ENCODE peak calls at places on chromosomes 11 and 22, in five cellular contexts. One of them, this sample, is unnamed.

GRCh38 chr11:6799402-6799801 is at the start of gene OR6A2:
- DNase-seq in adrenal gland: no peak
- DNase-seq in T-cell: no peak
- DNase-seq in HT1080: peak
- DNase-seq in transverse colon: no peak
- DNase-seq in this sample: peak

GRCh38 chr22:38017272-38017920 is 33.0 kb upstream of the SOX10 start:
- DNase-seq in transverse colon: peak
- DNase-seq in adrenal gland: peak
- DNase-seq in HT1080: no peak
- DNase-seq in T-cell: no peak
- DNase-seq in this sample: peak

GRCh38 chr11:67592880-67593624 is 9.4 kb downstream of the GSTP1 start:
- DNase-seq in transverse colon: no peak
- DNase-seq in HT1080: no peak
- DNase-seq in adrenal gland: no peak
- DNase-seq in T-cell: no peak
- DNase-seq in this sample: no peak

GRCh38 chr11:5550440-5551095 is 2.2 kb upstream of the OR52H1 start:
- DNase-seq in adrenal gland: no peak
- DNase-seq in HT1080: peak
- DNase-seq in transverse colon: no peak
- DNase-seq in T-cell: no peak
- DNase-seq in this sample: peak

GRCh38 chr11:46890665-46891064 is 27.7 kb downstream of the LRP4 start:
- DNase-seq in adrenal gland: no peak
- DNase-seq in transverse colon: no peak
- DNase-seq in T-cell: no peak
- DNase-seq in HT1080: no peak
- DNase-seq in this sample: no peak

GRCh38 chr22:27677895-27678458 is 123.6 kb downstream of the MN1 start:
- DNase-seq in transverse colon: no peak
- DNase-seq in adrenal gland: no peak
- DNase-seq in T-cell: no peak
- DNase-seq in HT1080: no peak
- DNase-seq in this sample: no peak

GRCh38 chr11:107590460-107591097 is 368 bp upstream of the ELMOD1 start:
- DNase-seq in transverse colon: no peak
- DNase-seq in HT1080: no peak
- DNase-seq in T-cell: no peak
- DNase-seq in adrenal gland: no peak
- DNase-seq in this sample: no peak

GRCh38 chr22:23915230-23915754 is 21.1 kb downstream of the MIF start:
- DNase-seq in HT1080: no peak
- DNase-seq in T-cell: no peak
- DNase-seq in transverse colon: no peak
- DNase-seq in adrenal gland: peak
- DNase-seq in this sample: no peak

GRCh38 chr22:48753381-48753730 is 1074.3 kb downstream of the BRD1 start:
- DNase-seq in T-cell: no peak
- DNase-seq in HT1080: no peak
- DNase-seq in transverse colon: no peak
- DNase-seq in adrenal gland: no peak
- DNase-seq in this sample: no peak

GRCh38 chr11:14411818-14412217 is 52.8 kb upstream of the RRAS2 start:
- DNase-seq in transverse colon: no peak
- DNase-seq in HT1080: peak
- DNase-seq in adrenal gland: peak
- DNase-seq in T-cell: no peak
- DNase-seq in this sample: peak

GRCh38 chr11:35038211-35038930 is 100.6 kb upstream of the CD44 start:
- DNase-seq in HT1080: no peak
- DNase-seq in adrenal gland: no peak
- DNase-seq in T-cell: no peak
- DNase-seq in transverse colon: no peak
- DNase-seq in this sample: no peak

GRCh38 chr11:96097844-96098421 is 174.0 kb upstream of the MTMR2 start:
- DNase-seq in transverse colon: peak
- DNase-seq in adrenal gland: no peak
- DNase-seq in T-cell: no peak
- DNase-seq in HT1080: no peak
- DNase-seq in this sample: peak

GRCh38 chr11:60454212-60454611 is 1.4 kb upstream of the MS4A1 start:
- DNase-seq in adrenal gland: no peak
- DNase-seq in HT1080: no peak
- DNase-seq in T-cell: no peak
- DNase-seq in transverse colon: no peak
- DNase-seq in this sample: no peak

GRCh38 chr11:73728000-73728399 is 32.9 kb downstream of the RAB6A start:
- DNase-seq in HT1080: no peak
- DNase-seq in T-cell: no peak
- DNase-seq in adrenal gland: no peak
- DNase-seq in transverse colon: no peak
- DNase-seq in this sample: no peak

GRCh38 chr11:65133724-65134123 is 595 bp downstream of the SYVN1 start:
- DNase-seq in adrenal gland: peak
- DNase-seq in HT1080: no peak
- DNase-seq in T-cell: no peak
- DNase-seq in transverse colon: no peak
- DNase-seq in this sample: no peak

GRCh38 chr11:130442728-130443127 is 5.7 kb upstream of the ADAMTS15 start:
- DNase-seq in HT1080: no peak
- DNase-seq in T-cell: no peak
- DNase-seq in adrenal gland: no peak
- DNase-seq in transverse colon: no peak
- DNase-seq in this sample: no peak

GRCh38 chr11:33936745-33937612 is 45.1 kb upstream of the LMO2 start:
- DNase-seq in adrenal gland: peak
- DNase-seq in transverse colon: peak
- DNase-seq in HT1080: peak
- DNase-seq in T-cell: no peak
- DNase-seq in this sample: no peak

GRCh38 chr11:45216901-45217300 is 69.2 kb downstream of the SYT13 start:
- DNase-seq in T-cell: no peak
- DNase-seq in adrenal gland: no peak
- DNase-seq in transverse colon: no peak
- DNase-seq in HT1080: no peak
- DNase-seq in this sample: no peak

GRCh38 chr11:3111919-3112690 is 53.0 kb downstream of the OSBPL5 start:
- DNase-seq in adrenal gland: no peak
- DNase-seq in HT1080: no peak
- DNase-seq in T-cell: no peak
- DNase-seq in transverse colon: no peak
- DNase-seq in this sample: no peak

GRCh38 chr22:31250740-31251330 is 38.7 kb downstream of the LIMK2 start:
- DNase-seq in adrenal gland: no peak
- DNase-seq in HT1080: no peak
- DNase-seq in T-cell: no peak
- DNase-seq in transverse colon: no peak
- DNase-seq in this sample: peak

GRCh38 chr11:98358551-98358950 is 662.2 kb upstream of the CNTN5 start:
- DNase-seq in T-cell: no peak
- DNase-seq in HT1080: peak
- DNase-seq in adrenal gland: no peak
- DNase-seq in transverse colon: no peak
- DNase-seq in this sample: no peak

GRCh38 chr11:64758330-64759079 is 1.3 kb downstream of the PYGM start:
- DNase-seq in T-cell: no peak
- DNase-seq in transverse colon: no peak
- DNase-seq in HT1080: no peak
- DNase-seq in adrenal gland: no peak
- DNase-seq in this sample: no peak

GRCh38 chr11:73969991-73970800 is 12.4 kb downstream of the UCP2 start:
- DNase-seq in T-cell: peak
- DNase-seq in transverse colon: no peak
- DNase-seq in adrenal gland: no peak
- DNase-seq in HT1080: no peak
- DNase-seq in this sample: no peak

GRCh38 chr11:87030458-87031054 is 7.2 kb upstream of the TMEM135 start:
- DNase-seq in transverse colon: no peak
- DNase-seq in HT1080: peak
- DNase-seq in adrenal gland: no peak
- DNase-seq in T-cell: no peak
- DNase-seq in this sample: peak

GRCh38 chr11:17486666-17487065 is 10.0 kb upstream of the ABCC8 start:
- DNase-seq in T-cell: no peak
- DNase-seq in transverse colon: no peak
- DNase-seq in HT1080: no peak
- DNase-seq in adrenal gland: no peak
- DNase-seq in this sample: no peak

GRCh38 chr22:49825944-49826602 is 1.6 kb downstream of the BRD1 start:
- DNase-seq in HT1080: peak
- DNase-seq in adrenal gland: peak
- DNase-seq in transverse colon: peak
- DNase-seq in T-cell: no peak
- DNase-seq in this sample: peak

GRCh38 chr11:33802414-33802950 is 28.2 kb upstream of the FBXO3 start:
- DNase-seq in transverse colon: peak
- DNase-seq in HT1080: peak
- DNase-seq in adrenal gland: peak
- DNase-seq in T-cell: no peak
- DNase-seq in this sample: peak

GRCh38 chr11:64253481-64253880 is 2.2 kb downstream of the PLCB3 start:
- DNase-seq in HT1080: no peak
- DNase-seq in T-cell: no peak
- DNase-seq in transverse colon: peak
- DNase-seq in adrenal gland: peak
- DNase-seq in this sample: peak

GRCh38 chr22:33296941-33297340 is 238.8 kb upstream of the SYN3 start:
- DNase-seq in transverse colon: no peak
- DNase-seq in HT1080: no peak
- DNase-seq in T-cell: no peak
- DNase-seq in adrenal gland: no peak
- DNase-seq in this sample: no peak

GRCh38 chr22:24725736-24726135 is 48.8 kb downstream of the PIWIL3 start:
- DNase-seq in adrenal gland: no peak
- DNase-seq in HT1080: no peak
- DNase-seq in T-cell: no peak
- DNase-seq in transverse colon: no peak
- DNase-seq in this sample: no peak

GRCh38 chr11:18641677-18642076 is 7.5 kb upstream of the SPTY2D1 start:
- DNase-seq in transverse colon: no peak
- DNase-seq in HT1080: no peak
- DNase-seq in adrenal gland: no peak
- DNase-seq in T-cell: no peak
- DNase-seq in this sample: no peak

GRCh38 chr11:65912840-65913239 is 6.0 kb downstream of the C11orf68 start:
- DNase-seq in transverse colon: no peak
- DNase-seq in T-cell: no peak
- DNase-seq in HT1080: peak
- DNase-seq in adrenal gland: no peak
- DNase-seq in this sample: peak

GRCh38 chr22:25680949-25681348 is 61.0 kb upstream of the MYO18B start:
- DNase-seq in HT1080: no peak
- DNase-seq in adrenal gland: no peak
- DNase-seq in T-cell: no peak
- DNase-seq in transverse colon: no peak
- DNase-seq in this sample: no peak

GRCh38 chr22:36775589-36775965 is 342 bp downstream of the IFT27 start:
- DNase-seq in transverse colon: peak
- DNase-seq in adrenal gland: peak
- DNase-seq in T-cell: peak
- DNase-seq in HT1080: no peak
- DNase-seq in this sample: peak

GRCh38 chr11:9203715-9204311 is 61.3 kb downstream of the DENND5A start:
- DNase-seq in HT1080: no peak
- DNase-seq in adrenal gland: no peak
- DNase-seq in T-cell: no peak
- DNase-seq in transverse colon: no peak
- DNase-seq in this sample: no peak

This sample was measured in kidney tubule cell.